ENCODE peak calls at places on chromosomes 12 and 14, in nine cellular contexts. H, F, U, I, X, L, S, C and D are unnamed samples.
A peak's percentile ranks its signal among the peaks of the same experiment; 100 is the strongest.

GRCh38 chr14:43896044-43896443 is 611.0 kb downstream of the FSCB start:
- DNase-seq in L (no peak), C (no peak), X (no peak), H (no peak), U (no peak), F (no peak), S (no peak), I (no peak), D (no peak)

GRCh38 chr14:44109041-44109440 is 398.0 kb downstream of the FSCB start:
- DNase-seq in C (no peak), F (no peak), U (no peak), H (no peak), L (no peak), I (no peak), S (no peak), X (no peak), D (no peak)

GRCh38 chr14:24296341-24297157 is 3.0 kb downstream of the DHRS1 start:
- DNase-seq in S (peak; percentile 61), C (peak; percentile 69), I (peak; percentile 68), X (peak; percentile 89), H (peak; percentile 40), L (peak; percentile 71), F (peak; percentile 26), U (peak; percentile 42), D (peak; percentile 69)

GRCh38 chr12:30779578-30779977 is 24.8 kb upstream of the CAPRIN2 start:
- DNase-seq in S (no peak), L (no peak), H (no peak), F (no peak), X (no peak), I (no peak), U (no peak), C (no peak), D (no peak)

GRCh38 chr12:75784591-75784990 is 247.0 kb downstream of the PHLDA1 start:
- DNase-seq in F (no peak), U (no peak), H (no peak), X (peak; percentile 17), I (no peak), L (no peak), S (peak; percentile 30), C (no peak), D (no peak)

GRCh38 chr14:73943083-73943482 is 6.8 kb downstream of the FAM161B start:
- DNase-seq in X (peak; percentile 91), F (no peak), H (no peak), L (no peak), I (peak; percentile 11), U (no peak), S (no peak), C (no peak), D (no peak)

GRCh38 chr12:56084958-56085543 is 5.1 kb downstream of the ERBB3 start:
- DNase-seq in S (no peak), L (peak; percentile 16), X (peak; percentile 9), I (no peak), H (no peak), F (no peak), U (no peak), C (no peak), D (no peak)

GRCh38 chr12:30785630-30786029 is 30.9 kb upstream of the CAPRIN2 start:
- DNase-seq in X (no peak), L (no peak), H (no peak), S (no peak), C (no peak), U (no peak), F (no peak), I (no peak), D (no peak)

GRCh38 chr14:93219103-93219726 is 12.2 kb downstream of the UBR7 start:
- DNase-seq in L (peak; percentile 20), H (peak; percentile 5), X (peak; percentile 79), U (no peak), I (no peak), C (peak; percentile 44), F (no peak), S (no peak), D (peak; percentile 35)

GRCh38 chr14:93764211-93764659 is 24.1 kb downstream of the PRIMA1 start:
- DNase-seq in C (no peak), I (no peak), L (no peak), U (no peak), X (no peak), H (no peak), S (no peak), F (no peak), D (no peak)

GRCh38 chr12:75699728-75700496 is 188.5 kb upstream of the KRR1 start:
- DNase-seq in H (no peak), F (no peak), S (no peak), U (no peak), L (no peak), X (no peak), I (peak; percentile 32), C (no peak), D (no peak)

GRCh38 chr14:90451443-90451842 is 54.6 kb downstream of the CALM1 start:
- DNase-seq in F (no peak), U (no peak), L (no peak), C (no peak), X (no peak), H (no peak), S (no peak), I (no peak), D (no peak)

GRCh38 chr12:106978035-106978800 is 8.7 kb downstream of the MTERF2 start:
- DNase-seq in F (no peak), X (peak; percentile 64), S (peak; percentile 29), C (no peak), H (no peak), U (no peak), I (no peak), L (no peak), D (no peak)

GRCh38 chr14:26191666-26192065 is 406.2 kb downstream of the NOVA1 start:
- DNase-seq in X (no peak), I (no peak), S (no peak), C (no peak), H (no peak), F (no peak), L (no peak), U (no peak), D (no peak)

GRCh38 chr12:93061414-93062099 is 132.5 kb upstream of the EEA1 start:
- DNase-seq in X (peak; percentile 5), S (peak; percentile 63), F (no peak), U (no peak), H (no peak), I (no peak), L (no peak), C (no peak), D (no peak)

GRCh38 chr14:103518416-103519042 is 4.1 kb downstream of the CKB start:
- DNase-seq in S (peak; percentile 82), U (peak; percentile 27), X (peak; percentile 59), I (no peak), C (peak; percentile 58), H (no peak), L (peak; percentile 61), F (no peak), D (peak; percentile 46)

GRCh38 chr12:64682572-64683277 is 72.4 kb downstream of the RASSF3 start:
- DNase-seq in F (no peak), U (no peak), S (no peak), C (no peak), I (no peak), H (peak; percentile 33), L (no peak), X (peak; percentile 67), D (no peak)

GRCh38 chr12:121205491-121205890 is 4.4 kb upstream of the P2RX4 start:
- DNase-seq in X (no peak), I (no peak), F (no peak), C (no peak), L (no peak), S (no peak), U (no peak), H (no peak), D (no peak)

GRCh38 chr12:115354476-115354890 is 670.5 kb upstream of the TBX3 start:
- DNase-seq in I (no peak), C (no peak), S (no peak), H (no peak), X (no peak), F (no peak), U (no peak), L (no peak), D (no peak)

GRCh38 chr14:105386581-105387529 is 11.5 kb upstream of the TEX22 start:
- DNase-seq in F (no peak), X (no peak), H (no peak), I (no peak), C (no peak), L (no peak), S (no peak), U (no peak), D (no peak)

GRCh38 chr12:132945806-132946506 is 10.2 kb downstream of the ZNF605 start:
- DNase-seq in H (no peak), X (no peak), I (no peak), U (no peak), L (no peak), S (no peak), C (no peak), F (no peak), D (no peak)

GRCh38 chr12:124745468-124745890 is 118.2 kb downstream of the SCARB1 start:
- DNase-seq in I (no peak), H (no peak), L (no peak), S (no peak), U (no peak), C (no peak), F (no peak), X (peak; percentile 47), D (no peak)

GRCh38 chr12:13101854-13102375 is 1.6 kb downstream of the GSG1 start:
- DNase-seq in H (no peak), C (peak; percentile 22), L (no peak), X (peak; percentile 28), S (no peak), F (no peak), I (no peak), U (no peak), D (peak; percentile 41)

GRCh38 chr14:40684328-40684727 is 922.3 kb upstream of the LRFN5 start:
- DNase-seq in H (no peak), F (no peak), X (no peak), I (no peak), C (no peak), S (no peak), U (no peak), L (no peak), D (no peak)

GRCh38 chr12:92079054-92079385 is 66.6 kb downstream of the BTG1 start:
- DNase-seq in S (no peak), L (no peak), U (no peak), H (no peak), X (no peak), I (no peak), F (no peak), C (no peak), D (no peak)

GRCh38 chr14:28766505-28767238 is at the start of gene FOXG1:
- DNase-seq in C (no peak), H (peak; percentile 92), F (no peak), S (peak; percentile 79), L (no peak), X (peak; percentile 26), U (no peak), I (no peak), D (no peak)

GRCh38 chr12:47651368-47652254 is 54.2 kb downstream of the RPAP3 start:
- DNase-seq in F (no peak), H (peak; percentile 17), L (peak; percentile 37), S (peak; percentile 69), I (peak; percentile 39), C (peak; percentile 42), X (peak; percentile 81), U (no peak), D (peak; percentile 42)

GRCh38 chr12:40105265-40105514 is 691 bp downstream of the SLC2A13 start:
- DNase-seq in S (no peak), U (no peak), C (no peak), H (peak; percentile 33), I (no peak), L (no peak), X (no peak), F (no peak), D (no peak)

GRCh38 chr14:32366256-32366655 is 37.2 kb downstream of the AKAP6 start:
- DNase-seq in C (no peak), U (no peak), S (peak; percentile 77), H (no peak), I (no peak), X (no peak), F (no peak), L (no peak), D (no peak)